ENCODE peak calls at places on chromosomes 1 and 21, in four cellular contexts. One of them, this sample, is unnamed.

GRCh38 chr1:184513421-184513820 is 126.6 kb downstream of the C1orf21 start:
- DNase-seq in GM23248: no peak
- DNase-seq in colonic mucosa: no peak
- DNase-seq in fibroblast of lung: peak
- DNase-seq in this sample: no peak

GRCh38 chr1:14487671-14488070 is 110.8 kb upstream of the KAZN start:
- DNase-seq in GM23248: peak
- DNase-seq in colonic mucosa: no peak
- DNase-seq in fibroblast of lung: peak
- DNase-seq in this sample: no peak

GRCh38 chr21:31145271-31145801 is 107.1 kb upstream of the KRTAP19-8 start:
- DNase-seq in GM23248: no peak
- DNase-seq in colonic mucosa: no peak
- DNase-seq in fibroblast of lung: no peak
- DNase-seq in this sample: no peak

GRCh38 chr1:47942238-47942629 is 55.0 kb downstream of the TRABD2B start:
- DNase-seq in GM23248: peak
- DNase-seq in colonic mucosa: no peak
- DNase-seq in fibroblast of lung: no peak
- DNase-seq in this sample: no peak

GRCh38 chr1:241713316-241713715 is 61.2 kb downstream of the WDR64 start:
- DNase-seq in GM23248: no peak
- DNase-seq in colonic mucosa: no peak
- DNase-seq in fibroblast of lung: no peak
- DNase-seq in this sample: no peak

GRCh38 chr1:245934409-245934808 is 572.7 kb downstream of the SMYD3 start:
- DNase-seq in GM23248: no peak
- DNase-seq in colonic mucosa: no peak
- DNase-seq in fibroblast of lung: no peak
- DNase-seq in this sample: no peak

GRCh38 chr1:57620589-57620988 is 196.7 kb upstream of the DAB1 start:
- DNase-seq in GM23248: no peak
- DNase-seq in colonic mucosa: no peak
- DNase-seq in fibroblast of lung: no peak
- DNase-seq in this sample: no peak

GRCh38 chr1:63487336-63488065 is 35.5 kb downstream of the ITGB3BP start:
- DNase-seq in GM23248: no peak
- DNase-seq in colonic mucosa: no peak
- DNase-seq in fibroblast of lung: peak
- DNase-seq in this sample: no peak

GRCh38 chr21:41765393-41765950 is 1.4 kb downstream of the RIPK4 start:
- DNase-seq in GM23248: no peak
- DNase-seq in colonic mucosa: no peak
- DNase-seq in fibroblast of lung: no peak
- DNase-seq in this sample: no peak

GRCh38 chr1:167499657-167500056 is 18.7 kb downstream of the CD247 start:
- DNase-seq in GM23248: no peak
- DNase-seq in colonic mucosa: no peak
- DNase-seq in fibroblast of lung: no peak
- DNase-seq in this sample: no peak

GRCh38 chr1:236952279-236953003 is 51.8 kb downstream of the MT1HL1 start:
- DNase-seq in GM23248: no peak
- DNase-seq in colonic mucosa: no peak
- DNase-seq in fibroblast of lung: no peak
- DNase-seq in this sample: no peak

GRCh38 chr1:236795757-236796719 is 946 bp downstream of the MTR start:
- DNase-seq in GM23248: peak
- DNase-seq in colonic mucosa: peak
- DNase-seq in fibroblast of lung: peak
- DNase-seq in this sample: peak

GRCh38 chr21:45698493-45698947 is 55.0 kb downstream of the PCBP3 start:
- DNase-seq in GM23248: peak
- DNase-seq in colonic mucosa: peak
- DNase-seq in fibroblast of lung: peak
- DNase-seq in this sample: peak

GRCh38 chr1:23178931-23179330 is 10.3 kb upstream of the LUZP1 start:
- DNase-seq in GM23248: peak
- DNase-seq in colonic mucosa: no peak
- DNase-seq in fibroblast of lung: no peak
- DNase-seq in this sample: no peak

GRCh38 chr1:218357211-218357892 is 12.2 kb downstream of the TGFB2 start:
- DNase-seq in GM23248: no peak
- DNase-seq in colonic mucosa: no peak
- DNase-seq in fibroblast of lung: peak
- DNase-seq in this sample: no peak

GRCh38 chr1:246703581-246703980 is 20.6 kb upstream of the SCCPDH start:
- DNase-seq in GM23248: peak
- DNase-seq in colonic mucosa: peak
- DNase-seq in fibroblast of lung: peak
- DNase-seq in this sample: no peak

GRCh38 chr1:169201084-169201619 is 94.7 kb downstream of the ATP1B1 start:
- DNase-seq in GM23248: peak
- DNase-seq in colonic mucosa: no peak
- DNase-seq in fibroblast of lung: peak
- DNase-seq in this sample: no peak

GRCh38 chr1:26887125-26887524 is 3.0 kb downstream of the GPN2 start:
- DNase-seq in GM23248: peak
- DNase-seq in colonic mucosa: no peak
- DNase-seq in fibroblast of lung: peak
- DNase-seq in this sample: no peak

GRCh38 chr1:152743371-152744145 is 14.3 kb upstream of the KPRP start:
- DNase-seq in GM23248: peak
- DNase-seq in colonic mucosa: no peak
- DNase-seq in fibroblast of lung: no peak
- DNase-seq in this sample: peak

GRCh38 chr1:21898326-21899155 is 38.6 kb downstream of the HSPG2 start:
- DNase-seq in GM23248: peak
- DNase-seq in colonic mucosa: no peak
- DNase-seq in fibroblast of lung: peak
- DNase-seq in this sample: no peak

GRCh38 chr1:31258581-31258980 is 18.9 kb upstream of the NKAIN1 start:
- DNase-seq in GM23248: no peak
- DNase-seq in colonic mucosa: no peak
- DNase-seq in fibroblast of lung: no peak
- DNase-seq in this sample: no peak

GRCh38 chr21:31731112-31731801 is 661 bp downstream of the SCAF4 start:
- DNase-seq in GM23248: peak
- DNase-seq in colonic mucosa: peak
- DNase-seq in fibroblast of lung: peak
- DNase-seq in this sample: no peak

GRCh38 chr1:228340686-228341449 is 65.8 kb downstream of the TRIM11 start:
- DNase-seq in GM23248: no peak
- DNase-seq in colonic mucosa: no peak
- DNase-seq in fibroblast of lung: no peak
- DNase-seq in this sample: no peak

GRCh38 chr21:21664871-21665270 is 666.7 kb downstream of the NCAM2 start:
- DNase-seq in GM23248: peak
- DNase-seq in colonic mucosa: no peak
- DNase-seq in fibroblast of lung: peak
- DNase-seq in this sample: no peak

GRCh38 chr1:42841010-42841409 is 5.4 kb upstream of the ZNF691 start:
- DNase-seq in GM23248: no peak
- DNase-seq in colonic mucosa: no peak
- DNase-seq in fibroblast of lung: no peak
- DNase-seq in this sample: no peak

GRCh38 chr1:153933420-153933819 is 10.6 kb upstream of the GATAD2B start:
- DNase-seq in GM23248: no peak
- DNase-seq in colonic mucosa: no peak
- DNase-seq in fibroblast of lung: no peak
- DNase-seq in this sample: no peak

GRCh38 chr1:93301131-93301530 is 44.6 kb upstream of the DR1 start:
- DNase-seq in GM23248: no peak
- DNase-seq in colonic mucosa: no peak
- DNase-seq in fibroblast of lung: no peak
- DNase-seq in this sample: no peak

GRCh38 chr1:92764116-92764515 is 20.8 kb downstream of the EVI5 start:
- DNase-seq in GM23248: no peak
- DNase-seq in colonic mucosa: no peak
- DNase-seq in fibroblast of lung: peak
- DNase-seq in this sample: no peak

GRCh38 chr1:147580609-147581008 is 39.3 kb downstream of the BCL9 start:
- DNase-seq in GM23248: no peak
- DNase-seq in colonic mucosa: no peak
- DNase-seq in fibroblast of lung: no peak
- DNase-seq in this sample: no peak

GRCh38 chr1:65209005-65209885 is 61.2 kb downstream of the AK4 start:
- DNase-seq in GM23248: peak
- DNase-seq in colonic mucosa: peak
- DNase-seq in fibroblast of lung: peak
- DNase-seq in this sample: no peak

GRCh38 chr1:227169322-227169721 is 149.0 kb downstream of the CDC42BPA start:
- DNase-seq in GM23248: no peak
- DNase-seq in colonic mucosa: no peak
- DNase-seq in fibroblast of lung: no peak
- DNase-seq in this sample: no peak

GRCh38 chr1:109803901-109804331 is 40.2 kb upstream of the EPS8L3 start:
- DNase-seq in GM23248: peak
- DNase-seq in colonic mucosa: peak
- DNase-seq in fibroblast of lung: peak
- DNase-seq in this sample: no peak

GRCh38 chr1:182752827-182753104 is 36.8 kb upstream of the NPL start:
- DNase-seq in GM23248: no peak
- DNase-seq in colonic mucosa: no peak
- DNase-seq in fibroblast of lung: no peak
- DNase-seq in this sample: no peak

GRCh38 chr1:89794406-89794805 is 26.4 kb upstream of the LRRC8D start:
- DNase-seq in GM23248: peak
- DNase-seq in colonic mucosa: no peak
- DNase-seq in fibroblast of lung: peak
- DNase-seq in this sample: no peak

GRCh38 chr1:32992489-32993214 is 28.0 kb upstream of the RNF19B start:
- DNase-seq in GM23248: peak
- DNase-seq in colonic mucosa: peak
- DNase-seq in fibroblast of lung: peak
- DNase-seq in this sample: peak
- H3K9ac ChIP-seq in GM23248: peak
- H3K9ac ChIP-seq in colonic mucosa: no peak
- H3K9ac ChIP-seq in fibroblast of lung: peak
- H3K9ac ChIP-seq in this sample: peak

DNA sequence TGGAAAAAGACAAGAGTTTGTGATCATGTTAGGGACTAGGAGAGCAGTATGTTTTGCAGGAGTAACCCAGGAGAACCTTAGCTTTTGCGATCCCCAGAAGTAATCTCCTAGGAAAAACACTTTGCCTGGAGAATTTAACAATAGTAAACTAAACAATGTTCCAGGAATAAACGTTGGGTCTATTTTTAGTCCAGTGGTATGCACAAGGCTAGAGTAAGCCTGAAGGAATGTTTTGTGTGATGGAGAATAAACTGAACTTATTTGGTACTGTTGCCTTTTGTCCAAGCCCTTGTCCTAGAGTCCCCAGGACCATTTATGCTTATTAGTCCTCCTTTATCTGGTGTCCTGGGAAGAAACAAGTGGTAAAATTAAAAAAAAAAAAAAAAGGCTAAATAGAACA is 28.7 kb upstream of the RGS5 start:
- DNase-seq in GM23248: peak
- DNase-seq in colonic mucosa: no peak
- DNase-seq in fibroblast of lung: peak
- DNase-seq in this sample: no peak
- H3K9ac ChIP-seq in GM23248: no peak
- H3K9ac ChIP-seq in colonic mucosa: no peak
- H3K9ac ChIP-seq in fibroblast of lung: no peak
- H3K9ac ChIP-seq in this sample: no peak

GRCh38 chr21:17514124-17514481 is 1.3 kb downstream of the CXADR start:
- DNase-seq in GM23248: peak
- DNase-seq in colonic mucosa: no peak
- DNase-seq in fibroblast of lung: peak
- DNase-seq in this sample: no peak
- H3K9ac ChIP-seq in GM23248: no peak
- H3K9ac ChIP-seq in colonic mucosa: peak
- H3K9ac ChIP-seq in fibroblast of lung: no peak
- H3K9ac ChIP-seq in this sample: peak

DNA sequence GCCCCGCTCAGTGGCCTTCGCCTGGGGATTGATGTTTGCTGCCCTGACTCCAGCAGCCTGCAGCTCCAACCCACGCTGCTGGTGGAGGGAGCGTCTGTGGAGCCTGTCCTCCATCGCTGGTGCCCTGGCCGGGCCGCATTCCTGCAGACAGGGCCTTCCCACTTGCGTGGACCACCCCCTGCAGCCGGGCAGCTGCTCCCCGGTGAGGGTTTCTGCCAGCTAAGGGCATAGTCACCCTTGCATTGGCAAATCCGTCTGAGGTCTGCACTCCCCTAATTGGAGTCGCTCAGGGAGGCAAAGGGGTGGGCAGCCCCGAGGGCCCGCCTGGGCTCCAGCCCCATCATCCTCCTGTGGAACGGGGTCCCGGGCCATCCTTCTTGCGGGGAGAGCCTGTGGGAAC is 43.5 kb downstream of the PRDM16 start:
- DNase-seq in GM23248: no peak
- DNase-seq in colonic mucosa: no peak
- DNase-seq in fibroblast of lung: no peak
- DNase-seq in this sample: no peak
- H3K9ac ChIP-seq in GM23248: no peak
- H3K9ac ChIP-seq in colonic mucosa: no peak
- H3K9ac ChIP-seq in fibroblast of lung: no peak
- H3K9ac ChIP-seq in this sample: no peak

DNA sequence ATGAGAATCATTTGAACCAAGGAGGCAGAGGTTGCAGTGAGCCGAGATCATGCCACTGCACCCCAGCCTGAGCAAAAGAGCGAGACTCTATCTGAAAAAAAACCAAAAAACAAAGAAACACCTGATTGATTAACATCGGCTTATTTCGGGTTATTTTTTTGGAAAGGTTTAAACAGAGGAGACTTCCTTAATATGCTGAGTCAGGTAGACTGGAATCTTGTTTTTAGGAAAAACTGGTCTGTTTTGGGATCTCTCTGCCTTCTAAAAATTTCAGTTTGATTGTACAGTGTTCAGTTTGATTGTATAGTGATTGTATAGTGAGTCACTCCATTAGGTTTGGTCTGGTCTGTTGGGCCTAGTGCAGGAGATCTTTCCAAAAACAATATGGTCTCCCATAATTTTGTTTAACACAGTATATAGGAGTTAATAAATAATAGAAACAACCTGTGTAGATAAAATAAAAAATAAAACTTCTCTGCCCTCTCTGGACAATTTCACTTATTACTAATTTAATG is 196.3 kb upstream of the CHRM3 start:
- DNase-seq in GM23248: no peak
- DNase-seq in colonic mucosa: no peak
- DNase-seq in fibroblast of lung: no peak
- DNase-seq in this sample: no peak
- H3K9ac ChIP-seq in GM23248: no peak
- H3K9ac ChIP-seq in colonic mucosa: no peak
- H3K9ac ChIP-seq in fibroblast of lung: no peak
- H3K9ac ChIP-seq in this sample: no peak

This sample was measured in keratinocyte.